ENCODE peak calls at places on chromosome 2, in five cellular contexts. G is HFF-Myc, K is DND-41, H is body of pancreas, M is SK-N-SH. Z is an unnamed sample.

GRCh38 chr2:28972778-28973335 is 8.2 kb upstream of the TOGARAM2 start:
- DNase-seq in G (no peak), K (no peak), H (no peak), M (no peak), Z (no peak)

GRCh38 chr2:33531345-33532059 is 55.1 kb downstream of the RASGRP3 start:
- DNase-seq in K (no peak), G (no peak), M (no peak), H (no peak), Z (no peak)

GRCh38 chr2:74025971-74026612 is 41.4 kb downstream of the TET3 start:
- DNase-seq in M (no peak), H (no peak), G (no peak), K (no peak), Z (no peak)

GRCh38 chr2:69453475-69454129 is 16.4 kb upstream of the NFU1 start:
- DNase-seq in H (no peak), K (no peak), M (peak), G (no peak), Z (peak)

GRCh38 chr2:14324308-14324707 is 308.2 kb upstream of the LRATD1 start:
- DNase-seq in H (no peak), G (no peak), K (no peak), M (no peak), Z (no peak)

GRCh38 chr2:112972423-112973086 is 5.3 kb upstream of the IL36G start:
- DNase-seq in G (no peak), H (no peak), M (no peak), K (no peak), Z (no peak)

GRCh38 chr2:72789241-72789640 is 36.6 kb downstream of the EXOC6B start:
- DNase-seq in M (no peak), K (no peak), G (no peak), H (no peak), Z (no peak)

GRCh38 chr2:190408538-190409271 is 550 bp downstream of the MFSD6 start:
- DNase-seq in G (no peak), K (peak), M (peak), H (peak), Z (no peak)

GRCh38 chr2:70703900-70704549 is 64.0 kb downstream of the ADD2 start:
- DNase-seq in K (no peak), M (peak), G (peak), H (peak), Z (no peak)

GRCh38 chr2:212745359-212745758 is 206.8 kb upstream of the ERBB4 start:
- DNase-seq in K (no peak), M (no peak), H (no peak), G (no peak), Z (no peak)

GRCh38 chr2:239945751-239946569 is 79.2 kb downstream of the NDUFA10 start:
- DNase-seq in H (peak), G (no peak), K (no peak), M (no peak), Z (no peak)

GRCh38 chr2:108579631-108580030 is 45.4 kb downstream of the LIMS1 start:
- DNase-seq in G (no peak), H (no peak), K (no peak), M (no peak), Z (no peak)

GRCh38 chr2:136327162-136327852 is 209.4 kb upstream of the CXCR4 start:
- DNase-seq in M (peak), G (peak), K (peak), H (no peak), Z (no peak)

GRCh38 chr2:705971-706511 is 28.8 kb upstream of the TMEM18 start:
- DNase-seq in G (no peak), M (no peak), K (no peak), H (no peak), Z (no peak)

GRCh38 chr2:161486111-161486510 is 70.0 kb downstream of the TBR1 start:
- DNase-seq in M (no peak), G (no peak), K (no peak), H (no peak), Z (no peak)

GRCh38 chr2:25286025-25286400 is 55.7 kb downstream of the DNMT3A start:
- DNase-seq in M (peak), H (no peak), G (no peak), K (peak), Z (no peak)

GRCh38 chr2:28869494-28870145 is 489 bp downstream of the TRMT61B start:
- DNase-seq in H (peak), K (no peak), G (no peak), M (no peak), Z (no peak)

GRCh38 chr2:37205689-37206341 is 9.5 kb downstream of the CEBPZOS start:
- DNase-seq in M (no peak), G (no peak), H (no peak), K (no peak), Z (no peak)

GRCh38 chr2:52289776-52290175 is 1257.8 kb upstream of the NRXN1 start:
- DNase-seq in H (no peak), M (no peak), K (no peak), G (no peak), Z (no peak)

DNA sequence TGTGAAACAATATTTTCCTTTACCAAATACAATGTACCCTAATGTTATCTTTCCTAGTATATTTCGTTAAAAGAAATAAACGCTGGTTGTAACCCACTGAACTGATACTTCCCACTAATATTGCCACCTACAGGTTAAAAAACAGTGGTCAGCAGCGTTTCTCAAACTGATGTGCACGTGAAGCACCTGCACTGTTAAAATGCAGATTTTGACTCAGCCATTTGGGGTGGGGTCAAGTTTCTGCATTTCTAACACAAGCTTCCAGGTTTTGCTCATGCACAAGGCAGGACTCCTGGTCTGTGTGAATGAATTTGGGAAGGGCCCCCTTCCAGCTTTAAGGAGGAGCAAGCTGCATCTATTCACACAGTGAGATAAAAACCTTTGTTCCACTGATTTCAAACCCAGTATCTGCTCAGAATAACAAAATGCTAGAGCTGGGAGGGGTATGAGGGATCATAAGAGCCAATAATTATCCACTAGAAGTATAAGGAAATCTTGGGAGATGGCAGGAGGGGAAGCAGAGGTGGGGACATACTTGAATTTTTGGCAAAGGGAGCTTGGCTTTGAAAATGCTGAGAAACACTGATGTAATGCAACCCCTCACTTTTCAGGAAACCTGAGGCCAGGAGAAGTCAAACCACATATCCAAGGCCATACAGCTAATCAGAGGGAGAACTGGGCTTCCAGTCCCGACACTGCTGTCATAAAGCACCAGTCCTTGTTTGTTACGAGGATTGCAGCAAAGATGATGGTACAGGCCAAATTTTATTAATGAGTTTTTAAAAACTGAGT is 116.2 kb downstream of the RBMS1 start:
- DNase-seq in M (no peak), H (no peak), K (no peak), G (no peak), Z (no peak)
- H3K4me3 ChIP-seq in M (no peak), H (no peak), K (no peak), G (no peak), Z (no peak)

DNA sequence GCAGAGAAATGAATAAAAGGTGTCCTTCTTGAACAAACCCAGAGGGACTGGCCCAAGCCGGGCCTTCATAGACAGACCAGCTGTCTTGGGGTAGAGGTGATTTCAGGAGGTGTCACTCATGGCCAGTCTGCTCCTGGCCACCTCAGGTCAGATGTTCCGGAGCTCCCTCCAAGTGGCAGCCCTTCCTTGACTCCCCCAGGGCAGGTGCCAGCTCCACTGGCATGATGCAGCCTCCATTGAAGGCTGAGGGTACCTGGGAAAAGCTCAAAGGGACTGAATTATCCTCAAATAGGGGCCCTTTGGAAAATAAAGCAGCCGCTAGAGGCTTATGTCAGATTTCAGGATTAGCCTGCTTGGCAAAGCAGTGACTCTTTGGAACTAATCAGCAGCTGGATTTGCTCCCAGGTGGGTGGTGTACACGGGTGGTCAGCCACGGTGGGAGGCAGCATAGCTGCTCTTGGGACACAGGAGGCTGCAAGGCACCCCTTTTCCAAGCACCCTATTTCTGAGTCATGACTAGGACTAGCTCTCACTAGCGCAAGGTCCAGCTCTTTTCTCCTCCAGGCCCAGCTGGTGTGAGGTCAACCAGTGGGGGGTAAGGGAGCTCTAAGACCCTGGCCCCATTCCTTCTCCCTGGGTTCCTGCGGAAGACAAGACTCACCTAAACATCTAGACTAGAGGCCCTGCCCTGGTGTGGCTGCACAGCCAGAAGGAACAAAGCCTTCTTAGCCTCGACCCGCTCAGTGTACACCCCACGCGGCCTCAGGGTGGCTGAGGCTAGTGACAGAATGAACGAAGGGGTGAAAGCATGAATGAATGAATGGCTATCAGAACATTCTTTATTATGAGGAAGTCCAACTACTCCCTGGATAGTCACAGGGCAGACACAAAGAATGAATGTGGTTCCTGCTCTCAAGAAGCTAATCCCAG is 29.3 kb downstream of the HS1BP3 start:
- DNase-seq in H (no peak), G (no peak), K (no peak), M (peak), Z (no peak)
- TF ChIP-seq CTCF in H (no peak), G (no peak), K (no peak), M (no peak), Z (peak)

GRCh38 chr2:132009177-132009873 is 152.4 kb downstream of the ANKRD30BL start:
- DNase-seq in G (no peak), K (no peak), H (no peak), M (no peak), Z (no peak)

GRCh38 chr2:132009874-132010521 is 151.8 kb downstream of the ANKRD30BL start:
- DNase-seq in K (no peak), M (peak), G (no peak), H (peak), Z (peak)
- H3K4me3 ChIP-seq in K (no peak), M (peak), G (no peak), H (no peak), Z (peak)

DNA sequence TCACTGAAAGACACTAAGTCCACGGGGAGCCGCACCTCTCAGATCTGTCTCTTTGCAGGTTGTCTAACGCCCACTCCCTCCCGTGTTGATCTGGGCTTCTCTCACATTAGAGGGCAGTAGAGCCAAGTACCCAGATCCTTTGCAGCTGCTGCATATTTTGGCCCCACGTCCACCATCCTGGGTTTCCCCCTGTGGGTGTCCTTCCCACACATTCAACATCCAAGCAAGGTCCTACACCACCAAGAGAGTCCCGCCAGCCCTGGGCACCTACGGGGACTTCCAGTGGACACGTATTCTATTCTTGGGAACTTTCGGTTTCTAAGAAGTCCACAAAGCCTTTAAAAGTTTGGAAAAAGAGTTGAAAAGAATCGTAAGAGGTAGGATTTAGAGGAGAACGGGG is 116.6 kb downstream of the ATL2 start:
- DNase-seq in M (no peak), K (no peak), G (no peak), H (no peak), Z (no peak)
- TF ChIP-seq CTCF in M (no peak), K (no peak), G (no peak), H (no peak), Z (no peak)

DNA sequence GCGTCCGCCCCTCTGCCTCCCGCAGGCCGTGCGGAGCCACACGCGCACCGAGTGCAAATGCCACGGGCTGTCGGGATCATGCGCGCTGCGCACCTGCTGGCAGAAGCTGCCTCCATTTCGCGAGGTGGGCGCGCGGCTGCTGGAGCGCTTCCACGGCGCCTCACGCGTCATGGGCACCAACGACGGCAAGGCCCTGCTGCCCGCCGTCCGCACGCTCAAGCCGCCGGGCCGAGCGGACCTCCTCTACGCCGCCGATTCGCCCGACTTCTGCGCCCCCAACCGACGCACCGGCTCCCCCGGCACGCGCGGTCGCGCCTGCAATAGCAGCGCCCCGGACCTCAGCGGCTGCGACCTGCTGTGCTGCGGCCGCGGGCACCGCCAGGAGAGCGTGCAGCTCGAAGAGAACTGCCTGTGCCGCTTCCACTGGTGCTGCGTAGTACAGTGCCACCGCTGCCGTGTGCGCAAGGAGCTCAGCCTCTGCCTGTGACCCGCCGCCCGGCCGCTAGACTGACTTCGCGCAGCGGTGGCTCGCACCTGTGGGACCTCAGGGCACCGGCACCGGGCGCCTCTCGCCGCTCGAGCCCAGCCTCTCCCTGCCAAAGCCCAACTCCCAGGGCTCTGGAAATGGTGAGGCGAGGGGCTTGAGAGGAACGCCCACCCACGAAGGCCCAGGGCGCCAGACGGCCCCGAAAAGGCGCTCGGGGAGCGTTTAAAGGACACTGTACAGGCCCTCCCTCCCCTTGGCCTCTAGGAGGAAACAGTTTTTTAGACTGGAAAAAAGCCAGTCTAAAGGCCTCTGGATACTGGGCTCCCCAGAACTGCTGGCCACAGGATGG is 7.1 kb upstream of the WNT10A start:
- DNase-seq in H (peak), M (peak), K (no peak), G (no peak), Z (no peak)
- H3K4me3 ChIP-seq in H (no peak), M (no peak), K (no peak), G (no peak), Z (no peak)

GRCh38 chr2:111919794-111920608 is 21.6 kb downstream of the MERTK start:
- DNase-seq in M (no peak), H (peak), G (no peak), K (no peak), Z (no peak)

GRCh38 chr2:111918383-111918806 is 20.0 kb downstream of the MERTK start:
- DNase-seq in M (peak), H (no peak), G (peak), K (no peak), Z (no peak)

GRCh38 chr2:111923271-111923670 is 24.9 kb downstream of the MERTK start:
- DNase-seq in G (peak), H (no peak), K (no peak), M (no peak), Z (no peak)

GRCh38 chr2:111924617-111925107 is 26.3 kb downstream of the MERTK start:
- DNase-seq in G (no peak), H (no peak), K (no peak), M (no peak), Z (no peak)

GRCh38 chr2:111919362-111919761 is 21.0 kb downstream of the MERTK start:
- DNase-seq in H (no peak), G (no peak), K (no peak), M (no peak), Z (no peak)
- TF ChIP-seq CTCF in H (no peak), G (no peak), K (peak), M (no peak), Z (peak)

GRCh38 chr2:222304737-222305509 is 6.1 kb upstream of the PAX3 start:
- DNase-seq in M (no peak), H (no peak), G (no peak), K (no peak), Z (no peak)

GRCh38 chr2:222302178-222303018 is 3.6 kb upstream of the PAX3 start:
- DNase-seq in M (no peak), H (no peak), K (no peak), G (no peak), Z (no peak)

GRCh38 chr2:222303828-222304736 is 5.3 kb upstream of the PAX3 start:
- DNase-seq in M (no peak), H (no peak), G (no peak), K (no peak), Z (no peak)

GRCh38 chr2:222301296-222301997 is 2.6 kb upstream of the PAX3 start:
- DNase-seq in G (no peak), M (no peak), H (no peak), K (no peak), Z (no peak)

GRCh38 chr2:222303045-222303827 is 4.4 kb upstream of the PAX3 start:
- DNase-seq in G (no peak), K (no peak), H (no peak), M (no peak), Z (no peak)
- H3K4me3 ChIP-seq in G (no peak), K (no peak), H (no peak), M (no peak), Z (no peak)

GRCh38 chr2:197452754-197453122 is 614 bp upstream of the COQ10B start:
- DNase-seq in H (no peak), K (no peak), G (no peak), M (no peak), Z (no peak)

GRCh38 chr2:197453123-197453913 is at the start of gene COQ10B:
- DNase-seq in K (peak), M (peak), H (peak), G (peak), Z (peak)

GRCh38 chr2:197453914-197454398 is 604 bp downstream of the COQ10B start:
- DNase-seq in K (no peak), G (peak), M (no peak), H (peak), Z (peak)

GRCh38 chr2:197454923-197455322 is 1.6 kb downstream of the COQ10B start:
- DNase-seq in H (no peak), M (no peak), K (no peak), G (no peak), Z (no peak)

GRCh38 chr2:197455428-197455827 is 2.1 kb downstream of the COQ10B start:
- DNase-seq in H (no peak), M (no peak), G (no peak), K (no peak), Z (no peak)
- TF ChIP-seq CTCF in H (no peak), M (no peak), G (no peak), K (no peak), Z (no peak)

GRCh38 chr2:226797989-226798421 is 1.6 kb downstream of the IRS1 start:
- DNase-seq in G (no peak), M (no peak), K (no peak), H (no peak), Z (no peak)
- H3K4me3 ChIP-seq in G (peak), M (peak), K (no peak), H (no peak), Z (peak)

Z was measured in retinal pigment epithelial cell.